ENCODE peak calls at places on chromosomes 1 and 21, in four cellular contexts. M, H, S and N are unnamed samples.
A peak's percentile ranks its signal among the peaks of the same experiment; 100 is the strongest.

GRCh38 chr1:178344513-178345077 is 152.2 kb downstream of the CLEC20A start:
- DNase-seq in S (peak; percentile 87), H (no peak), M (peak; percentile 36), N (no peak)

GRCh38 chr1:54272134-54272533 is 72.2 kb downstream of the MRPL37 start:
- DNase-seq in S (no peak), M (no peak), H (no peak), N (no peak)

GRCh38 chr21:32554832-32555436 is 30.4 kb downstream of the TCP10L start:
- DNase-seq in M (no peak), S (no peak), H (no peak), N (no peak)

GRCh38 chr1:67019600-67020136 is 34.3 kb downstream of the SLC35D1 start:
- DNase-seq in M (no peak), H (no peak), S (peak; percentile 87), N (no peak)

GRCh38 chr1:60035925-60036324 is 37.6 kb downstream of the C1orf87 start:
- DNase-seq in S (no peak), H (no peak), M (peak; percentile 2), N (no peak)

GRCh38 chr1:10494754-10495474 is 20.2 kb downstream of the PEX14 start:
- DNase-seq in H (peak; percentile 57), M (peak; percentile 40), S (peak; percentile 59), N (peak; percentile 62)

GRCh38 chr1:178724734-178725602 is at the start of gene RALGPS2:
- DNase-seq in M (peak; percentile 58), S (peak; percentile 84), H (no peak), N (peak; percentile 37)

GRCh38 chr1:243693764-243694163 is 156.3 kb downstream of the AKT3 start:
- DNase-seq in H (no peak), S (no peak), M (no peak), N (no peak)

GRCh38 chr1:83583351-83584014 is 415.4 kb downstream of the TTLL7 start:
- DNase-seq in H (no peak), S (no peak), M (no peak), N (no peak)

GRCh38 chr1:100292711-100293110 is 26.7 kb downstream of the RTCA start:
- DNase-seq in S (peak; percentile 96), M (no peak), H (no peak), N (no peak)

GRCh38 chr1:246748867-246749266 is 24.7 kb downstream of the SCCPDH start:
- DNase-seq in M (no peak), S (no peak), H (no peak), N (no peak)

GRCh38 chr1:112731451-112731850 is 16.3 kb upstream of the PPM1J start:
- DNase-seq in H (no peak), M (no peak), S (no peak), N (no peak)

GRCh38 chr1:205245096-205245495 is 17.4 kb downstream of the TMCC2 start:
- DNase-seq in S (no peak), H (no peak), M (no peak), N (no peak)

GRCh38 chr1:182069028-182069466 is 7.5 kb upstream of the ZNF648 start:
- DNase-seq in H (peak; percentile 67), S (peak; percentile 26), M (peak; percentile 42), N (no peak)

GRCh38 chr21:35211767-35212166 is 162.7 kb upstream of the RUNX1 start:
- DNase-seq in H (no peak), M (no peak), S (no peak), N (no peak)

GRCh38 chr1:89725676-89726075 is 92.8 kb downstream of the LRRC8C start:
- DNase-seq in M (no peak), H (no peak), S (no peak), N (no peak)

GRCh38 chr1:93753766-93754763 is 72.4 kb upstream of the BCAR3 start:
- DNase-seq in S (peak; percentile 80), H (peak; percentile 52), M (peak; percentile 75), N (no peak)

GRCh38 chr1:228211091-228211870 is 3.4 kb downstream of the OBSCN start:
- DNase-seq in M (no peak), S (no peak), H (peak; percentile 16), N (no peak)

GRCh38 chr1:245797592-245798366 is 643.0 kb downstream of the KIF26B start:
- DNase-seq in M (peak; percentile 20), H (no peak), S (no peak), N (no peak)

GRCh38 chr1:193187114-193187513 is 701 bp upstream of the B3GALT2 start:
- DNase-seq in M (no peak), S (no peak), H (no peak), N (no peak)

GRCh38 chr1:198121058-198121829 is 35.6 kb upstream of the NEK7 start:
- DNase-seq in M (no peak), H (no peak), S (peak; percentile 58), N (no peak)

GRCh38 chr1:116886532-116886931 is 23.2 kb upstream of the PTGFRN start:
- DNase-seq in H (peak; percentile 42), S (peak; percentile 86), M (no peak), N (no peak)

GRCh38 chr1:62613325-62613727 is 16.0 kb downstream of the ANGPTL3 start:
- DNase-seq in S (no peak), H (no peak), M (no peak), N (no peak)

GRCh38 chr1:223849352-223849751 is 3.6 kb upstream of the TP53BP2 start:
- DNase-seq in H (no peak), M (no peak), S (no peak), N (no peak)

DNA sequence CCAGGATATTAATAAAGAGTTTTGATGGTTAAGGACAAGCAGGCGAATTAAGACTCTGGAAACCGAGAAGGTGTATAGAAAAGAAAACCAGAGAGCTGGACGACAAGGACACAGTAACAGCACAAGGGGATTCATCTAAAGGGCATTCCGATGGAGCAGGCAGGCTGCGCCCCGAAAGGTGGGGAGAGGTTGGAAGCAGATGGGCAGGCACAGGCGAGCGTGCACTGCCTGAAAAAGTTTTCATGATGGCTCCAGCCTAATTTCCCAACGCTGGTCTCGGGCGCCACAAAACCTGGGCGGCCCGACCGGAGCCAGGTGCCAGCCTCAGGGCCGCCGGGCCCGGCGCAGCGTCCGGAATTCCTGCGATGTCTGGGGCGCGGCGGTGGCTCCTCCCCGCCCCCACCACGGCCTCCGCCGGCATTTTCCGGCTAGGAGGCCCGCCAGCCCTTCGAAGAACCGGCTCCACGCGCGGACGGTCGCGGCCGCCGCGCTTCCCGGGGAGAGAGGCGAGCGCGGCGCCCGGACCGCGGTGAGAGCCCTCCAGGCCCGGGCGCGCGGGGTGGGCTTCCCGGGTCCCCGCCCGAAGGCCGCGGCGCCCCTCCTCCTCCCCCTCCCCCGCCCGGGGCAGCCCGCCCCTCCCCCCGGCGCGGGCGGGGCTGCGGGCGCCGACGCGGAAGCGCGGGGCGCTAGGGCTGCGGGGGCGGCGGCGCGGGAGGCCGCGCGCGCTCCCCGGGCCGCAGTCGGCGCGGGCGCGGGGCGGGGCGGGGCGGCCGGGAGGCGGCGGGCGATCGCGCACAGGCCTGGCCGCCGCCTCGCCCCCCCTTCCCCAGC is 701 bp upstream of the DYRK1A start:
- DNase-seq in S (peak; percentile 70), H (peak; percentile 69), M (peak; percentile 63), N (no peak)
- TF ChIP-seq POLR2AphosphoS5 in S (peak; percentile 72), H (peak; percentile 70), M (no peak), N (peak; percentile 43)

GRCh38 chr1:91801496-91802115 is 84.3 kb downstream of the TGFBR3 start:
- DNase-seq in H (no peak), M (no peak), S (no peak), N (no peak)

GRCh38 chr1:91805343-91805801 is 80.6 kb downstream of the TGFBR3 start:
- DNase-seq in M (no peak), S (no peak), H (no peak), N (no peak)

GRCh38 chr1:91803847-91804545 is 82.0 kb downstream of the TGFBR3 start:
- DNase-seq in H (no peak), M (no peak), S (no peak), N (peak; percentile 41)

GRCh38 chr1:91804546-91805023 is 81.4 kb downstream of the TGFBR3 start:
- DNase-seq in H (no peak), M (no peak), S (no peak), N (no peak)

GRCh38 chr1:91803133-91803532 is 82.8 kb downstream of the TGFBR3 start:
- DNase-seq in H (no peak), M (no peak), S (no peak), N (no peak)
- TF ChIP-seq POLR2AphosphoS5 in H (no peak), M (no peak), S (no peak), N (no peak)

GRCh38 chr1:156813298-156813697 is 3.4 kb downstream of the SH2D2A start:
- DNase-seq in M (no peak), S (no peak), H (no peak), N (no peak)

GRCh38 chr1:156815307-156815826 is 1.3 kb downstream of the SH2D2A start:
- DNase-seq in S (peak; percentile 34), H (no peak), M (no peak), N (no peak)

GRCh38 chr1:156812293-156812990 is 4.2 kb downstream of the SH2D2A start:
- DNase-seq in M (no peak), S (no peak), H (no peak), N (no peak)

GRCh38 chr1:156814571-156815260 is 1.9 kb downstream of the SH2D2A start:
- DNase-seq in S (peak; percentile 26), H (no peak), M (no peak), N (no peak)

DNA sequence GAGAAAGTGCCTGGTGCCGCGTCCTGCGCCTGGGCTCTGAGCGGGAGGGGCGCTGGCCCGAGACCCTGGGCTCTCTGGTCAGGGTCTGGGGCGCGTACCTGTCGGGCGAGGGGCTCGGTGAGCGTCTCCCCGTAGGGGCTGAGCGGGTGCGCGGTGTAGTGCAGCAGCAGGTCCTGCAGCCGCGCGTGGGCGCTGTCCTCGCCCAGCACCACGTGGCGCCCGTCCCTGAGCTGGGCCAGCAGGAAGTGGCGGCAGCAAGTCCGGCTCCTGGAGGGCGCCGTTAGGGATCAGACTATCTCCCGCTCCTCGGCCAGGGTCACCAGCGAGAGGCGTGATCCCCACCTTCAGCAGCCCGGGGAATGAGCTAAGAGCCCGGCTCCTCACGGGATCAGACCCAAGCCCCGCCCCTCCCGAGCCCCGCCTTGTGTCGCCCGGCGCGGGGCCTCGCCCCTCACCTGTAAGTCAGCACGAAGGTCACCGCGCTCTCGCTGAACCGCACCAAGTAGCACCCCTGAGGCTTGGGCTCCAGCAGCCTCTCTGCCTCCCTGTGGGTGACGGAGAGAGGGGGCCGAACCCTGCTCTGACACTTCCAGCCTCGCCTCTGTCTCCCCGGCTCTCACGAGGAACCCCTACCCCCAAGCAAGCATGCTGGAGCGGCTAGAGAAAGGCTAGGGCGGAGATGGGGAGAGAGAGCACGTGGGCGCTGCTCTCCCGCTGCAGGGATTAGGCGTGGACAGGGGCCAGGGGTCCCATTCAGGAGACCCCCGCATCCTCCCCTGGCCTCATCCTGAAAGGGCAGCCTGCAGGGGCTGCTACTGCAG is 2.7 kb downstream of the SH2D2A start:
- DNase-seq in M (peak; percentile 35), S (peak; percentile 51), H (peak; percentile 40), N (peak; percentile 78)
- TF ChIP-seq POLR2AphosphoS5 in M (peak; percentile 30), S (no peak), H (no peak), N (no peak)

DNA sequence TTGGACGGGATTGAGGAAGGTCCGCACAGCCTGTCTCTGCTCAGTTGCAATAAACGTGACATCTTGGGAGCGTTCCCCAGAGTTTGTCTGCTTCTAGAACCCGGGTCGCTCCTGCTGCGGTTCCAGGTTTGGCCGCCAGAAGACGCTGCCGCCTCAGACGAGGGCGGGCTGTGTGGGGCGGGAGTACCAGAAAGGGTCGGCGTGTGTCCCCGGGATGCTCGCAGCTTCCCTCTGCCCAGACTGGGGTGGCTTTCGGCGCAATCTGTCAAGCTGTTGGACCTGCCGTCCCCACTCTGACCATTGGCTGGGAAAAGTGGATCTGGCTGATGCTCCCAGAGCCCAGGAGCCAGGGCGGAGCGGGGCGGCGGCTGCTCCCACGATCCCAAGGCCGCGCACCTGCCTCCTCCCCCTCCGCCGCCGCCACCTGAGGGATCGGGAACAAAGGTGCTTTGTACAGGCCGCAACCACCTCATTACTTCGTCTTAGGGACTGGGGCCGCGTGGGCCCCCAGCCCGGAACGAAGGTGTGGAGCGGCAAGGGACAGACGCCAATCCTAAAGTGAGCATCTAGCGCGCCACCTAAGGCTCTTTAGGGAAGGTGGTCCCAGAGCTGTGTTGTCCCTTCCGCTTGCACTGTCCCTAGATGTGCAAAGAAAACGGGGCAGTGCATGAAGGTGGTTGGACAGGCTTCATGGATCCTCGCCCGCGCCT is 683 bp upstream of the EFNA4 start:
- DNase-seq in S (no peak), M (peak; percentile 38), H (no peak), N (peak; percentile 75)
- TF ChIP-seq POLR2AphosphoS5 in S (no peak), M (no peak), H (peak; percentile 27), N (no peak)